ENCODE peak calls at places on chromosome 3, in four cellular contexts. E, Z, A and H are unnamed samples.

GRCh38 chr3:146024260-146024659 is 136.7 kb downstream of the PLOD2 start:
- DNase-seq in E (no peak), Z (peak), A (no peak), H (no peak)

GRCh38 chr3:127717357-127718243 is 44.8 kb downstream of the ABTB1 start:
- DNase-seq in E (no peak), Z (peak), A (no peak), H (no peak)

GRCh38 chr3:184234224-184234623 is 4.8 kb downstream of the VWA5B2 start:
- DNase-seq in E (no peak), Z (peak), A (no peak), H (no peak)

GRCh38 chr3:65545429-65545828 is 493.3 kb downstream of the MAGI1 start:
- DNase-seq in E (no peak), Z (peak), A (no peak), H (no peak)

GRCh38 chr3:27025718-27026117 is 343.5 kb downstream of the NEK10 start:
- DNase-seq in E (no peak), Z (no peak), A (no peak), H (no peak)

GRCh38 chr3:113242091-113242581 is 30.8 kb downstream of the BOC start:
- DNase-seq in E (no peak), Z (peak), A (no peak), H (no peak)

GRCh38 chr3:107992976-107993684 is 97.7 kb downstream of the CD47 start:
- DNase-seq in E (no peak), Z (peak), A (no peak), H (no peak)

GRCh38 chr3:126538316-126538715 is 14.4 kb downstream of the CHST13 start:
- DNase-seq in E (peak), Z (no peak), A (no peak), H (no peak)

GRCh38 chr3:10547841-10548783 is 42.7 kb upstream of the ATP2B2 start:
- DNase-seq in E (peak), Z (no peak), A (no peak), H (peak)

GRCh38 chr3:129829640-129830039 is 63.9 kb downstream of the TMCC1 start:
- DNase-seq in E (no peak), Z (peak), A (no peak), H (peak)

GRCh38 chr3:110583373-110583935 is 488.2 kb upstream of the NECTIN3 start:
- DNase-seq in E (no peak), Z (peak), A (no peak), H (no peak)

GRCh38 chr3:151912041-151912440 is 38.6 kb downstream of the SUCNR1 start:
- DNase-seq in E (no peak), Z (peak), A (no peak), H (peak)

GRCh38 chr3:46215810-46216414 is 7.8 kb upstream of the CCR1 start:
- DNase-seq in E (no peak), Z (no peak), A (no peak), H (no peak)

GRCh38 chr3:138940446-138940845 is 6.5 kb downstream of the FOXL2 start:
- DNase-seq in E (peak), Z (no peak), A (no peak), H (no peak)

GRCh38 chr3:181859518-181859917 is 147.8 kb downstream of the SOX2 start:
- DNase-seq in E (no peak), Z (no peak), A (no peak), H (no peak)

GRCh38 chr3:39505866-39506738 is 38.6 kb downstream of the MOBP start:
- DNase-seq in E (no peak), Z (peak), A (no peak), H (no peak)

GRCh38 chr3:152961323-152961722 is 126.4 kb downstream of the P2RY1 start:
- DNase-seq in E (no peak), Z (peak), A (no peak), H (no peak)

GRCh38 chr3:101859882-101860281 is 10.6 kb downstream of the NFKBIZ start:
- DNase-seq in E (no peak), Z (no peak), A (no peak), H (no peak)

GRCh38 chr3:45968149-45968548 is 24.9 kb downstream of the CXCR6 start:
- DNase-seq in E (no peak), Z (no peak), A (no peak), H (no peak)